ENCODE peak calls at places on chromosome 13, in six cellular contexts. H, Z, E, F, B and A are unnamed samples.

GRCh38 chr13:106570354-106570822 is 2.5 kb upstream of the ARGLU1 start:
- DNase-seq in H (peak), Z (peak), E (peak), F (no peak), B (no peak), A (no peak)

GRCh38 chr13:36480726-36481485 is 48.6 kb downstream of the CCNA1 start:
- DNase-seq in H (no peak), Z (no peak), E (no peak), F (no peak), B (no peak), A (no peak)

GRCh38 chr13:86135856-86136255 is 336.6 kb upstream of the SLITRK6 start:
- DNase-seq in H (no peak), Z (no peak), E (no peak), F (no peak), B (no peak), A (no peak)

GRCh38 chr13:28819748-28820098 is 416 bp upstream of the MTUS2 start:
- DNase-seq in H (no peak), Z (no peak), E (peak), F (peak), B (peak), A (peak)

GRCh38 chr13:21124853-21125252 is 51.5 kb downstream of the SKA3 start:
- DNase-seq in H (no peak), Z (no peak), E (peak), F (no peak), B (no peak), A (peak)

GRCh38 chr13:25148005-25148798 is 23.9 kb downstream of the AMER2 start:
- DNase-seq in H (no peak), Z (no peak), E (no peak), F (no peak), B (no peak), A (no peak)

GRCh38 chr13:50167224-50167947 is 152.1 kb downstream of the KCNRG start:
- DNase-seq in H (no peak), Z (no peak), E (no peak), F (no peak), B (no peak), A (no peak)

GRCh38 chr13:107205318-107206112 is 637.6 kb upstream of the ARGLU1 start:
- DNase-seq in H (peak), Z (peak), E (peak), F (peak), B (peak), A (peak)

GRCh38 chr13:107867701-107868661 is 347.4 kb downstream of the LIG4 start:
- DNase-seq in H (no peak), Z (no peak), E (peak), F (peak), B (peak), A (peak)

GRCh38 chr13:23357349-23357748 is 76.2 kb downstream of the SACS start:
- DNase-seq in H (no peak), Z (no peak), E (no peak), F (no peak), B (no peak), A (no peak)